ENCODE peak calls at places on chromosomes 16 and 17, in eight cellular contexts. W, R, H, V, S, E, J and Q are unnamed samples.

GRCh38 chr17:15213381-15214087 is 51.6 kb downstream of the PMP22 start:
- DNase-seq in W (peak), R (no peak), H (no peak), V (no peak), S (no peak), E (peak), J (peak), Q (no peak)

GRCh38 chr16:6682142-6682811 is 650.4 kb upstream of the RBFOX1 start:
- DNase-seq in W (no peak), R (peak), H (no peak), V (peak), S (no peak), E (peak), J (peak), Q (peak)

GRCh38 chr16:84932691-84933090 is 78.6 kb downstream of the ZDHHC7 start:
- DNase-seq in W (no peak), R (no peak), H (no peak), V (no peak), S (no peak), E (no peak), J (no peak), Q (no peak)

GRCh38 chr16:22340945-22341344 is 33.5 kb downstream of the CDR2 start:
- DNase-seq in W (no peak), R (no peak), H (no peak), V (no peak), S (no peak), E (no peak), J (no peak), Q (no peak)

GRCh38 chr16:84229421-84229820 is 10.4 kb downstream of the KCNG4 start:
- DNase-seq in W (no peak), R (no peak), H (no peak), V (no peak), S (no peak), E (no peak), J (no peak), Q (no peak)

GRCh38 chr17:12887088-12887487 is 97.8 kb downstream of the ARHGAP44 start:
- DNase-seq in W (no peak), R (no peak), H (no peak), V (no peak), S (no peak), E (no peak), J (no peak), Q (no peak)

GRCh38 chr16:7318661-7319060 is 14.0 kb upstream of the RBFOX1 start:
- DNase-seq in W (no peak), R (no peak), H (no peak), V (no peak), S (no peak), E (no peak), J (no peak), Q (no peak)

GRCh38 chr16:4370570-4371480 is 823 bp upstream of the VASN start:
- DNase-seq in W (peak), R (no peak), H (no peak), V (no peak), S (no peak), E (no peak), J (no peak), Q (no peak)

GRCh38 chr17:43855061-43855460 is 8.1 kb downstream of the CD300LG start:
- DNase-seq in W (no peak), R (no peak), H (no peak), V (peak), S (no peak), E (no peak), J (no peak), Q (no peak)

GRCh38 chr17:12990041-12990808 is 27.6 kb downstream of the ELAC2 start:
- DNase-seq in W (no peak), R (no peak), H (no peak), V (no peak), S (no peak), E (no peak), J (no peak), Q (no peak)

GRCh38 chr17:21170829-21171228 is 43.1 kb downstream of the TMEM11 start:
- DNase-seq in W (no peak), R (no peak), H (no peak), V (no peak), S (no peak), E (no peak), J (no peak), Q (no peak)

GRCh38 chr17:54256530-54256929 is 433.8 kb downstream of the KIF2B start:
- DNase-seq in W (no peak), R (no peak), H (no peak), V (no peak), S (no peak), E (no peak), J (no peak), Q (no peak)

GRCh38 chr17:76154292-76154691 is 13.2 kb upstream of the FOXJ1 start:
- DNase-seq in W (no peak), R (no peak), H (no peak), V (no peak), S (no peak), E (no peak), J (no peak), Q (no peak)

GRCh38 chr17:76202516-76202915 is 37.8 kb downstream of the RNF157 start:
- DNase-seq in W (no peak), R (no peak), H (no peak), V (no peak), S (no peak), E (no peak), J (no peak), Q (no peak)

GRCh38 chr17:61411114-61411943 is 11.7 kb downstream of the TBX2 start:
- DNase-seq in W (peak), R (peak), H (no peak), V (peak), S (no peak), E (peak), J (peak), Q (peak)

GRCh38 chr16:31453255-31454204 is 5.8 kb upstream of the ARMC5 start:
- DNase-seq in W (no peak), R (no peak), H (no peak), V (peak), S (no peak), E (peak), J (peak), Q (peak)

GRCh38 chr17:35046740-35047283 is 16.7 kb downstream of the RFFL start:
- DNase-seq in W (no peak), R (peak), H (no peak), V (no peak), S (no peak), E (no peak), J (peak), Q (no peak)

GRCh38 chr16:78543066-78543465 is 443.6 kb downstream of the WWOX start:
- DNase-seq in W (no peak), R (no peak), H (no peak), V (no peak), S (no peak), E (no peak), J (no peak), Q (no peak)

GRCh38 chr17:60601443-60602384 is 1.7 kb downstream of the PPM1D start:
- DNase-seq in W (no peak), R (peak), H (no peak), V (no peak), S (peak), E (peak), J (peak), Q (peak)

GRCh38 chr16:85898521-85899442 is at the start of gene IRF8:
- DNase-seq in W (no peak), R (peak), H (peak), V (peak), S (no peak), E (no peak), J (no peak), Q (no peak)

GRCh38 chr17:4186244-4186920 is 43.4 kb downstream of the CYB5D2 start:
- DNase-seq in W (no peak), R (no peak), H (no peak), V (peak), S (no peak), E (no peak), J (no peak), Q (no peak)

GRCh38 chr16:19294156-19294649 is 8.7 kb downstream of the CLEC19A start:
- DNase-seq in W (no peak), R (no peak), H (no peak), V (peak), S (no peak), E (no peak), J (no peak), Q (no peak)

GRCh38 chr17:4365628-4366311 is 705 bp downstream of the UBE2G1 start:
- DNase-seq in W (no peak), R (no peak), H (no peak), V (no peak), S (no peak), E (no peak), J (peak), Q (peak)

GRCh38 chr16:27177031-27177774 is 26.1 kb upstream of the KDM8 start:
- DNase-seq in W (peak), R (no peak), H (no peak), V (no peak), S (no peak), E (peak), J (peak), Q (peak)

GRCh38 chr17:75152971-75153853 is 1.1 kb downstream of the JPT1 start:
- DNase-seq in W (no peak), R (peak), H (no peak), V (peak), S (peak), E (peak), J (peak), Q (peak)

GRCh38 chr17:79626156-79626890 is 15.5 kb upstream of the RBFOX3 start:
- DNase-seq in W (no peak), R (no peak), H (no peak), V (peak), S (no peak), E (no peak), J (no peak), Q (no peak)

GRCh38 chr17:53516643-53517042 is 306.1 kb upstream of the KIF2B start:
- DNase-seq in W (no peak), R (peak), H (no peak), V (no peak), S (no peak), E (peak), J (peak), Q (peak)

GRCh38 chr17:76255801-76256429 is 9.2 kb upstream of the UBALD2 start:
- DNase-seq in W (no peak), R (no peak), H (no peak), V (no peak), S (no peak), E (no peak), J (no peak), Q (no peak)

GRCh38 chr16:68451656-68452055 is 3.3 kb upstream of the SMPD3 start:
- DNase-seq in W (no peak), R (no peak), H (no peak), V (no peak), S (no peak), E (no peak), J (no peak), Q (no peak)

GRCh38 chr16:17945080-17945601 is 391.4 kb downstream of the NPIPA8 start:
- DNase-seq in W (no peak), R (no peak), H (no peak), V (no peak), S (no peak), E (no peak), J (no peak), Q (no peak)

GRCh38 chr16:1019234-1019933 is 37.8 kb downstream of the SOX8 start:
- DNase-seq in W (peak), R (no peak), H (no peak), V (no peak), S (no peak), E (peak), J (peak), Q (no peak)

GRCh38 chr17:16215002-16215272 is 397 bp downstream of the NCOR1 start:
- DNase-seq in W (no peak), R (peak), H (peak), V (peak), S (no peak), E (no peak), J (peak), Q (peak)

GRCh38 chr16:71565812-71566700 is 10.8 kb downstream of the TAT start:
- DNase-seq in W (no peak), R (no peak), H (no peak), V (no peak), S (no peak), E (no peak), J (no peak), Q (no peak)

GRCh38 chr17:78661092-78661770 is 84.0 kb upstream of the DNAH17 start:
- DNase-seq in W (no peak), R (peak), H (no peak), V (peak), S (no peak), E (peak), J (peak), Q (no peak)

GRCh38 chr17:78421534-78422266 is 43.3 kb downstream of the PGS1 start:
- DNase-seq in W (peak), R (peak), H (peak), V (peak), S (no peak), E (peak), J (peak), Q (peak)